ENCODE peak calls at places on chromosomes 1 and 21, in seven cellular contexts. H is upper lobe of right lung, F is fibroblast of mammary gland, W is AG10803, T is astrocyte of the spinal cord, M is GM12865, S is psoas muscle. O is an unnamed sample.

GRCh38 chr1:228148971-228149340 is 774 bp upstream of the GJC2 start:
- DNase-seq in H (peak; percentile 49), F (no peak), W (no peak), T (no peak), M (no peak), S (peak; percentile 46), O (no peak)

GRCh38 chr21:28767523-28767922 is 225.2 kb downstream of the LTN1 start:
- DNase-seq in H (no peak), F (no peak), W (no peak), T (no peak), M (no peak), S (no peak), O (no peak)

GRCh38 chr1:28200234-28200873 is 23.9 kb upstream of the PTAFR start:
- DNase-seq in H (no peak), F (no peak), W (no peak), T (no peak), M (no peak), S (no peak), O (no peak)

GRCh38 chr21:45991606-45992301 is 10.2 kb downstream of the COL6A1 start:
- DNase-seq in H (peak; percentile 51), F (no peak), W (no peak), T (no peak), M (no peak), S (peak; percentile 27), O (no peak)

GRCh38 chr1:59705849-59706599 is 108.7 kb upstream of the HOOK1 start:
- DNase-seq in H (no peak), F (peak; percentile 95), W (peak; percentile 64), T (peak; percentile 47), M (no peak), S (no peak), O (peak; percentile 91)

GRCh38 chr1:103336376-103336775 is 189.1 kb upstream of the RNPC3 start:
- DNase-seq in H (no peak), F (no peak), W (no peak), T (no peak), M (no peak), S (no peak), O (no peak)

GRCh38 chr1:55904541-55904940 is 674.8 kb downstream of the PLPP3 start:
- DNase-seq in H (no peak), F (no peak), W (no peak), T (no peak), M (no peak), S (no peak), O (no peak)

GRCh38 chr1:158146165-158146564 is 34.5 kb upstream of the CD1D start:
- DNase-seq in H (no peak), F (peak; percentile 69), W (no peak), T (peak; percentile 12), M (no peak), S (no peak), O (peak; percentile 91)

GRCh38 chr1:43453442-43454269 is at the start of gene HYI:
- DNase-seq in H (peak; percentile 95), F (peak; percentile 83), W (peak; percentile 85), T (peak; percentile 87), M (peak; percentile 87), S (peak; percentile 90), O (peak; percentile 83)

GRCh38 chr1:41518471-41518870 is 34.0 kb upstream of the EDN2 start:
- DNase-seq in H (no peak), F (no peak), W (no peak), T (no peak), M (no peak), S (peak; percentile 50), O (no peak)

GRCh38 chr1:41515131-41515678 is 30.7 kb upstream of the EDN2 start:
- DNase-seq in H (no peak), F (no peak), W (no peak), T (no peak), M (no peak), S (no peak), O (no peak)

GRCh38 chr1:41516168-41516961 is 31.9 kb upstream of the EDN2 start:
- DNase-seq in H (peak; percentile 93), F (peak; percentile 77), W (peak; percentile 83), T (peak; percentile 91), M (peak; percentile 74), S (peak; percentile 95), O (peak; percentile 92)

GRCh38 chr1:41515778-41516167 is 31.3 kb upstream of the EDN2 start:
- DNase-seq in H (no peak), F (no peak), W (no peak), T (no peak), M (no peak), S (no peak), O (no peak)

GRCh38 chr1:41517039-41517438 is 32.6 kb upstream of the EDN2 start:
- DNase-seq in H (no peak), F (no peak), W (no peak), T (no peak), M (no peak), S (peak; percentile 56), O (no peak)
- H3K4me3 ChIP-seq in H (peak overlapping the region; percentile 34), F (no peak overlapping the region), W (no peak overlapping the region), T (no peak overlapping the region), M (no peak overlapping the region), S (peak overlapping the region; percentile 70), O (no peak overlapping the region)

GRCh38 chr1:11158720-11159321 is 30.3 kb upstream of the ANGPTL7 start:
- DNase-seq in H (no peak), F (peak; percentile 95), W (peak; percentile 97), T (peak; percentile 92), M (no peak), S (no peak), O (peak; percentile 96)

GRCh38 chr1:11157867-11158266 is 31.3 kb upstream of the ANGPTL7 start:
- DNase-seq in H (no peak), F (peak; percentile 80), W (peak; percentile 88), T (peak; percentile 23), M (no peak), S (peak; percentile 85), O (peak; percentile 57)

GRCh38 chr1:11157394-11157793 is 31.8 kb upstream of the ANGPTL7 start:
- DNase-seq in H (no peak), F (no peak), W (no peak), T (no peak), M (no peak), S (no peak), O (no peak)

GRCh38 chr1:11156958-11157357 is 32.2 kb upstream of the ANGPTL7 start:
- DNase-seq in H (no peak), F (no peak), W (no peak), T (no peak), M (no peak), S (no peak), O (no peak)

DNA sequence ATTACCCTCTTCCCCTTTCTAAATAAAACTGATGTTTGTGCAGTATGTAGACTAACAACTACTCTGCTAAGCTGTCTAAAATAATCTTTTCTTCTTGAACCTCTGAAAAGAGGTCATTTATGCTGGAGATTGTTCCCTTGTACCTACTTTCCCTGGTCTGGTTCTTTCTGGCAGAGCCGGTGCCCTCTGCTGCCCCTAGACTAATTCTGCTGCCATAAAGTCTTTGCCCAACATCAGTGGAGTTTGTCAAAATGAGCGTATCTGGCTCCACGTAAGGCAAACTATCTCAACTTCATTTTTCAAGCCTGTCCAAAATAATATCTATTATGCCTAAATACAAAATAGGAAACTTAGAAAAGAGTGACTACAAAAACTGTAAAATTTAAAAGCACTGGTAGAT is 30.9 kb upstream of the ANGPTL7 start:
- DNase-seq in H (no peak), F (no peak), W (no peak), T (no peak), M (no peak), S (no peak), O (no peak)
- TF ChIP-seq CTCF in H (no peak), F (peak; percentile 9), W (no peak), T (peak; percentile 6), M (no peak), S (no peak), O (no peak)

GRCh38 chr1:39160703-39161102 is 43.8 kb upstream of the MACF1 start:
- DNase-seq in H (no peak), F (no peak), W (peak; percentile 29), T (no peak), M (no peak), S (no peak), O (peak; percentile 44)

GRCh38 chr1:39159224-39160036 is 45.1 kb upstream of the MACF1 start:
- DNase-seq in H (no peak), F (no peak), W (peak; percentile 79), T (peak; percentile 70), M (no peak), S (no peak), O (peak; percentile 46)

GRCh38 chr1:39158330-39159086 is 46.0 kb upstream of the MACF1 start:
- DNase-seq in H (no peak), F (no peak), W (no peak), T (peak; percentile 69), M (peak; percentile 7), S (no peak), O (peak; percentile 62)

GRCh38 chr1:39154553-39155361 is 49.7 kb upstream of the MACF1 start:
- DNase-seq in H (no peak), F (peak; percentile 78), W (peak; percentile 97), T (peak; percentile 77), M (no peak), S (no peak), O (peak; percentile 94)

DNA sequence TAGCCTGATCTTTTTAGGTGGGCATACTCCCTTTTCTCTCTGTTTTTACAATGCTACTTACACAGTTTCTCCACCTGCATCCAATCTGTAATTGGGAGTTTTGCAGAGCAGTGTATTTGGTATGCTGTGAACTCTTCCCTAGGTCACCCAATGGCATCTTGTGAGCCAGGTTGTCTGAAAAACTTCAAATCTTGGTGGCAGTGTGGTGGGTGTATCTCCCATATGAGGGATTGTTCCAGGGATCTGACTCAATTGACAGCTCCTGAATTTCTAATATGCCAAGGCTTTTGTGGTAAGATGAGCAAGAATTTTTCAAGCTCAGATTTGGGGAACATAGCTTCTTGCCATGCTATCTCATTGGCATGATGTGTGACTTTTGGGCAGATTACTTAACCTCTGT is 47.2 kb upstream of the MACF1 start:
- DNase-seq in H (no peak), F (no peak), W (no peak), T (no peak), M (no peak), S (no peak), O (no peak)
- H3K4me3 ChIP-seq in H (no peak overlapping the region), F (no peak overlapping the region), W (no peak overlapping the region), T (no peak overlapping the region), M (no peak overlapping the region), S (no peak overlapping the region), O (no peak overlapping the region)

GRCh38 chr1:69223156-69223555 is 344.6 kb upstream of the LRRC7 start:
- DNase-seq in H (no peak), F (no peak), W (no peak), T (no peak), M (no peak), S (no peak), O (no peak)

GRCh38 chr1:69215883-69216282 is 351.8 kb upstream of the LRRC7 start:
- DNase-seq in H (no peak), F (no peak), W (no peak), T (no peak), M (no peak), S (no peak), O (no peak)

GRCh38 chr1:69220672-69221071 is 347.1 kb upstream of the LRRC7 start:
- DNase-seq in H (no peak), F (no peak), W (no peak), T (no peak), M (no peak), S (no peak), O (no peak)

DNA sequence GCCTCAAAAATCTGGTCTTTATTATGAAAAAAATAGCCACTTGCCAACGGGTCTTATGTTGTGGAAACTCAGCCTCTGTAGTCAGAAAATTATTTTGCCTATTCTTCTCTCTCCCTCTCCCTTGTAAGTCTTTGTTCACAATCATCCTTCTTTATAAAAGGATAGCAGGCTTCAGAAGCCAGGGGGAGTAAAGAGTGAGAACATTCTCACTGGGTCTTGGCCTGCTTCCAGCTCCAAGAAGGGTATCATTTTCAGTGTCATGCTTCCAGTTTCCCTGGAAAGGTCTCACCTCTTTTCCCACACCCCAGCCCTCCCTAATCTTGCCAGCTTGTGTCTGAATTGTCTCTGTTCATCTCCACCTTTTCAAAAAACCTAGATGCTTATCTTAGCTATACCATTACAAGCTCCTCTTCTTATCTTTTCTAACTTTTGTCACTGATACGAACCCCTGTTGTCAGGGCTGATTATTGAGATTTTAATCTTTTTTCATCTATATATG is 346.2 kb upstream of the LRRC7 start:
- DNase-seq in H (no peak), F (no peak), W (no peak), T (no peak), M (no peak), S (no peak), O (no peak)
- TF ChIP-seq CTCF in H (no peak), F (no peak), W (no peak), T (no peak), M (no peak), S (no peak), O (no peak)